ENCODE peak calls at places on chromosomes 16 and 17, in four cellular contexts. H, O, B and L are unnamed samples.

GRCh38 chr17:35051579-35052239 is 11.8 kb downstream of the RFFL start:
- DNase-seq in H (no peak), O (no peak), B (no peak), L (peak; percentile 20)

GRCh38 chr17:8618825-8619224 is 11.7 kb downstream of the MYH10 start:
- DNase-seq in H (no peak), O (no peak), B (no peak), L (no peak)

GRCh38 chr17:6667516-6667915 is 16.0 kb downstream of the C17orf100 start:
- DNase-seq in H (no peak), O (no peak), B (no peak), L (no peak)

GRCh38 chr17:67994827-67995567 is 1.3 kb downstream of the C17orf58 start:
- DNase-seq in H (peak; percentile 74), O (no peak), B (no peak), L (peak; percentile 96)

GRCh38 chr17:21190078-21190477 is 23.9 kb downstream of the TMEM11 start:
- DNase-seq in H (no peak), O (no peak), B (no peak), L (no peak)

GRCh38 chr17:50129303-50129945 is 536 bp downstream of the SAMD14 start:
- DNase-seq in H (peak; percentile 48), O (peak; percentile 44), B (no peak), L (no peak)

GRCh38 chr17:10169274-10169673 is 29.1 kb downstream of the GAS7 start:
- DNase-seq in H (no peak), O (no peak), B (no peak), L (peak; percentile 26)

GRCh38 chr16:73949574-73950348 is 346.9 kb upstream of the PSMD7 start:
- DNase-seq in H (peak; percentile 83), O (no peak), B (peak; percentile 7), L (peak; percentile 91)

GRCh38 chr16:49539758-49540157 is 166.2 kb downstream of the C16orf78 start:
- DNase-seq in H (no peak), O (no peak), B (no peak), L (no peak)

GRCh38 chr16:86566601-86566965 is at the start of gene FOXC2:
- DNase-seq in H (peak; percentile 96), O (peak; percentile 14), B (peak; percentile 90), L (peak; percentile 94)
- H3K4me3 ChIP-seq in H (peak within 1 kb of the TSS; percentile 87), O (no peak within 1 kb of the TSS), B (peak within 1 kb of the TSS; percentile 60), L (peak within 1 kb of the TSS; percentile 87)

GRCh38 chr17:78176548-78177025 is 8.2 kb downstream of the SYNGR2 start:
- DNase-seq in H (peak; percentile 64), O (peak; percentile 58), B (peak; percentile 68), L (peak; percentile 41)

GRCh38 chr17:78173025-78173715 is 4.8 kb downstream of the SYNGR2 start:
- DNase-seq in H (no peak), O (no peak), B (no peak), L (no peak)

GRCh38 chr17:78175643-78175981 is 7.2 kb downstream of the SYNGR2 start:
- DNase-seq in H (no peak), O (no peak), B (no peak), L (no peak)

GRCh38 chr17:78174332-78174869 is 6.0 kb downstream of the SYNGR2 start:
- DNase-seq in H (no peak), O (no peak), B (peak; percentile 87), L (no peak)

DNA sequence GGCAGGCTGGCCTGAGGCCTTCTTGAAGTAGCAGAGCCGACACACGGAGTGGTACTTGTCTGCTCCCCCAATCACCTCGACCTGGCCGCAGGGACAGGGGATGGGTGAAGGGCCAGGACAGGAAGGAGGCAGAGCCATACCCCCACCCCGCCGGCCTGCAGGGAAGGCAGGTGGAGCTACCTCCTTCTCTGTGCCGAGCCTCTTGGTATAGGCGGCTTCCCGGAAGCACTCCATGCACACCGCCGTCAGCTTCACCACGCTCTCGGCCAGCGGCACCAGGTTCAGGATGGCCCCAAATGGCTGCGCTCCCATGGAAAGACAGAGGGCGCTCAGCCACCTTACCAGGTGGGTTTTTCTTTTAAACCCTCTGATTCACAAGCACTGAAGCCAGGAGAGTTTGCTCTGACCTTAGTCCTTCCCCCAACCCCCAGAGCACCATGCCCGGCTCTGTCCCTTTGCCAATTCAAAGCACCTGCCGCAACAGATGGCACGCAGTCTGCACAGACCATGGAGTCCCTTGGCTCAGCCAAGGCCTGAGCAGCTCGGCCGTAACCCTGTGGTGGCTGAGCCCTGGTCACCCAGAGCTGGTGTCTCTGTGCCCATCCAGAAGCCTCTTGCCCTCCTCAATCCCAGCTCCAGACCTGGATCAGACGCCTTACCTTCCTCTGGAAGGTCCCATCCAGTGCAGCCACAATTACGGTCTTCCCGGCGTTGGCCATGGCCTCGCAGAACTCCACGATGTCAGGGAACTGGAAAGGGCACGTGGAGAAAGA is 6.7 kb downstream of the SYNGR2 start:
- DNase-seq in H (no peak), O (no peak), B (no peak), L (no peak)
- H3K4me3 ChIP-seq in H (no peak overlapping the region), O (no peak overlapping the region), B (no peak overlapping the region), L (no peak overlapping the region)

GRCh38 chr17:47945529-47946508 is 4.4 kb downstream of the PNPO start:
- DNase-seq in H (no peak), O (no peak), B (no peak), L (no peak)

GRCh38 chr17:47945080-47945479 is 3.7 kb downstream of the PNPO start:
- DNase-seq in H (peak; percentile 59), O (no peak), B (no peak), L (no peak)

GRCh38 chr17:47941998-47942490 is 673 bp downstream of the PNPO start:
- DNase-seq in H (no peak), O (no peak), B (no peak), L (no peak)

GRCh38 chr17:47941246-47941997 is at the start of gene PNPO:
- DNase-seq in H (peak; percentile 98), O (peak; percentile 93), B (peak; percentile 96), L (peak; percentile 98)

DNA sequence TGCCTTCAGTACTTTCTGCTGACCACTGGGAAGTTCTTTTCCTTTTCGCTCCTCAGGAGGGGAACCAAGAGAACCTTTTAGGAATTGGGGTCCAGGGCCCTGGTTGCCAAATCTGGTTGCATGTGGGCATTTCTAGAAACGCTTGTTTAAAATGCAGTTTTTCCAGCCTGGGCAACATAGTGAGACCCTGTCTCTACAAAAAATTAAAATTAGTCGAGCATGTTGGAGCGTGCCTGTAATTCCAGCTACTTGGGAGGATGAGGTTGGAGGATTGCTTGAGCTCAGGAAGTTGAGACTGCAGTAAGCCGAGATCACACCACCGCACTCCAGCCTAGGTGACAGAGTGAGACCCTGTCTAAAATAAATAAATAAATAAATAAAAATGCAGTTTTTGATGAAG is 1.2 kb downstream of the PNPO start:
- DNase-seq in H (no peak), O (no peak), B (no peak), L (no peak)
- H3K4me3 ChIP-seq in H (no peak overlapping the region), O (no peak overlapping the region), B (peak overlapping the region; percentile 95), L (peak overlapping the region; percentile 86)

GRCh38 chr17:72223816-72224215 is 103.0 kb downstream of the SOX9 start:
- DNase-seq in H (no peak), O (no peak), B (no peak), L (no peak)

GRCh38 chr17:72222971-72223370 is 102.2 kb downstream of the SOX9 start:
- DNase-seq in H (no peak), O (no peak), B (no peak), L (no peak)

GRCh38 chr17:72219136-72219823 is 98.5 kb downstream of the SOX9 start:
- DNase-seq in H (no peak), O (no peak), B (no peak), L (no peak)

GRCh38 chr17:72222571-72222970 is 101.8 kb downstream of the SOX9 start:
- DNase-seq in H (no peak), O (no peak), B (no peak), L (no peak)

GRCh38 chr17:72219824-72220473 is 99.1 kb downstream of the SOX9 start:
- DNase-seq in H (no peak), O (no peak), B (no peak), L (no peak)
- H3K4me3 ChIP-seq in H (no peak overlapping the region), O (no peak overlapping the region), B (peak overlapping the region; percentile 7), L (no peak overlapping the region)

GRCh38 chr17:42097691-42098661 is at the start of gene ZNF385C:
- DNase-seq in H (no peak), O (peak; percentile 44), B (no peak), L (no peak)
- H3K4me3 ChIP-seq in H (no peak within 1 kb of the TSS), O (peak within 1 kb of the TSS; percentile 34), B (peak within 1 kb of the TSS; percentile 5), L (no peak within 1 kb of the TSS)

DNA sequence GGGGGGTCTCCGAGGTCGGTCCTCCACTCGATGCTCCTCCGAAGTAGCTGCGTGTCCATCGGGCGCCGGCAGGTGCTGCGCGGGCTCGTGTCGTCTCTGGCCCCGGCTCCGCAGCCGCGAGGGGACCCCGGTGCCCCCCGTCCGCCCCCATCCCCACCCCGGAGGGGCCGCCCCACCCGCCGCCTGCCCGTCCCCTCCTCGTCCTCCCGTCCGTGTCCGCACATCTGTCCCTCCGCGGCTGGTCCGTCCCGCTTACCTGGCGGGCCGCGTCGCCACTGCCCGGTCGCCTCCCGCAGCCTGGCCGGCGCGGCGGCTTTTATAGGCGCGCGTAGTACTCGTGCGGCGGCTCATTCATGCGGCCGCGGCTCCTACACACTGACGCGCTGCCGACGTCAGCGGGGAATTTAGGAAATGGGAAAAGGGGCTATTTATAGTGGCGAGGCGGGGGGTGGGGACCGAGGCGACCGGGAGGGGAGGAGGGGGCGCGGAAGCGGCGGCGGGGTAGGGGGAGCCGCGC is 4.0 kb upstream of the HIC1 start:
- DNase-seq in H (peak; percentile 65), O (no peak), B (no peak), L (peak; percentile 57)
- H3K4me3 ChIP-seq in H (peak overlapping the region; percentile 44), O (peak overlapping the region; percentile 40), B (peak overlapping the region; percentile 57), L (peak overlapping the region; percentile 24)

GRCh38 chr16:89290472-89290871 is 73.0 kb downstream of the ZNF778 start:
- DNase-seq in H (no peak), O (no peak), B (no peak), L (no peak)
- H3K4me3 ChIP-seq in H (no peak overlapping the region), O (no peak overlapping the region), B (no peak overlapping the region), L (no peak overlapping the region)